ENCODE peak calls at places on chromosomes 4 and X, in ten cellular contexts. One of them, this sample, is unnamed.

GRCh38 chr4:77010841-77011354 is 61.3 kb downstream of the SEPTIN11 start:
- DNase-seq in ovary: no peak
- DNase-seq in BE2C: no peak
- DNase-seq in WERI-Rb-1: no peak
- DNase-seq in prostate gland: no peak
- DNase-seq in dorsolateral prefrontal cortex: no peak
- DNase-seq in AG10803: peak
- DNase-seq in NB4: no peak
- DNase-seq in WTC11: no peak
- DNase-seq in left ventricle myocardium inferior: no peak
- DNase-seq in this sample: no peak

GRCh38 chr4:102114118-102114630 is 231.1 kb downstream of the SLC39A8 start:
- DNase-seq in ovary: no peak
- DNase-seq in AG10803: no peak
- DNase-seq in prostate gland: no peak
- DNase-seq in WTC11: no peak
- DNase-seq in WERI-Rb-1: no peak
- DNase-seq in BE2C: no peak
- DNase-seq in NB4: no peak
- DNase-seq in left ventricle myocardium inferior: no peak
- DNase-seq in dorsolateral prefrontal cortex: no peak
- DNase-seq in this sample: no peak

GRCh38 chrX:72045552-72046277 is 86.0 kb downstream of the RTL5 start:
- DNase-seq in AG10803: no peak
- DNase-seq in NB4: no peak
- DNase-seq in left ventricle myocardium inferior: no peak
- DNase-seq in WERI-Rb-1: peak
- DNase-seq in BE2C: peak
- DNase-seq in ovary: no peak
- DNase-seq in prostate gland: peak
- DNase-seq in WTC11: peak
- DNase-seq in dorsolateral prefrontal cortex: no peak
- DNase-seq in this sample: no peak

GRCh38 chr4:169582203-169582602 is 30.2 kb downstream of the NEK1 start:
- DNase-seq in left ventricle myocardium inferior: no peak
- DNase-seq in dorsolateral prefrontal cortex: no peak
- DNase-seq in ovary: no peak
- DNase-seq in NB4: no peak
- DNase-seq in WERI-Rb-1: no peak
- DNase-seq in WTC11: no peak
- DNase-seq in AG10803: no peak
- DNase-seq in BE2C: no peak
- DNase-seq in prostate gland: no peak
- DNase-seq in this sample: no peak

GRCh38 chrX:118484216-118484903 is 11.3 kb upstream of the DOCK11 start:
- DNase-seq in WERI-Rb-1: no peak
- DNase-seq in dorsolateral prefrontal cortex: no peak
- DNase-seq in left ventricle myocardium inferior: no peak
- DNase-seq in ovary: no peak
- DNase-seq in NB4: no peak
- DNase-seq in WTC11: no peak
- DNase-seq in prostate gland: no peak
- DNase-seq in AG10803: no peak
- DNase-seq in BE2C: no peak
- DNase-seq in this sample: no peak

GRCh38 chrX:56728752-56729151 is 291 bp upstream of the NBDY start:
- DNase-seq in WERI-Rb-1: no peak
- DNase-seq in BE2C: peak
- DNase-seq in AG10803: no peak
- DNase-seq in ovary: no peak
- DNase-seq in WTC11: no peak
- DNase-seq in left ventricle myocardium inferior: no peak
- DNase-seq in dorsolateral prefrontal cortex: no peak
- DNase-seq in NB4: peak
- DNase-seq in prostate gland: peak
- DNase-seq in this sample: no peak

GRCh38 chr4:159600102-159600501 is 497.2 kb downstream of the RAPGEF2 start:
- DNase-seq in dorsolateral prefrontal cortex: no peak
- DNase-seq in NB4: no peak
- DNase-seq in AG10803: no peak
- DNase-seq in prostate gland: no peak
- DNase-seq in left ventricle myocardium inferior: no peak
- DNase-seq in WERI-Rb-1: no peak
- DNase-seq in ovary: no peak
- DNase-seq in WTC11: no peak
- DNase-seq in BE2C: no peak
- DNase-seq in this sample: no peak

GRCh38 chr4:155846929-155847328 is 19.1 kb downstream of the ASIC5 start:
- DNase-seq in ovary: no peak
- DNase-seq in NB4: no peak
- DNase-seq in prostate gland: no peak
- DNase-seq in BE2C: no peak
- DNase-seq in AG10803: no peak
- DNase-seq in WERI-Rb-1: no peak
- DNase-seq in dorsolateral prefrontal cortex: no peak
- DNase-seq in left ventricle myocardium inferior: no peak
- DNase-seq in WTC11: no peak
- DNase-seq in this sample: no peak

DNA sequence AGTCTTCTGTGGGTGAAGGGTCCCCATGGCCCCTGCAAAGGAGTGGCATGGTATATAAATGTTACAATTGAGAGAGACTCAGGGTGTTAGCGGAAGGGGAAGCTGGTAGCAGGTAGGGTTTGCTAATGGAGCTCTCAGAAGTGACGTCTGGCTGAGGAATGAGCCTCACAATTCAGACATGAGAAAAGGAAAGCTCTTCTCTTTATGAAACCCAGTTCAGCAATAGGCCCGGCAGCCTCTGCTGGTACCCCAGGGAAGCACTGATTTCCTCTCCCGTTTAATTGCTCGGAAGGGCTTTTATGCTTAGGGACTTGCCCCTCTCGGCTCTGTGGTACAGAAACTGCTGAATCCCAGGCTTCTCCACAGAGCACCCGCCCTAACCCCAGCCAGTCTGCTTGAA is 19.4 kb upstream of the AFAP1 start:
- DNase-seq in ovary: peak
- DNase-seq in WERI-Rb-1: no peak
- DNase-seq in prostate gland: no peak
- DNase-seq in AG10803: no peak
- DNase-seq in WTC11: no peak
- DNase-seq in dorsolateral prefrontal cortex: no peak
- DNase-seq in left ventricle myocardium inferior: no peak
- DNase-seq in NB4: no peak
- DNase-seq in BE2C: no peak
- DNase-seq in this sample: no peak
- TF ChIP-seq CTCF in ovary: no peak
- TF ChIP-seq CTCF in WERI-Rb-1: no peak
- TF ChIP-seq CTCF in prostate gland: no peak
- TF ChIP-seq CTCF in AG10803: no peak
- TF ChIP-seq CTCF in WTC11: no peak
- TF ChIP-seq CTCF in dorsolateral prefrontal cortex: no peak
- TF ChIP-seq CTCF in left ventricle myocardium inferior: no peak
- TF ChIP-seq CTCF in NB4: no peak
- TF ChIP-seq CTCF in BE2C: no peak
- TF ChIP-seq CTCF in this sample: no peak

GRCh38 chrX:63050225-63050624 is 300.9 kb downstream of the SPIN4 start:
- DNase-seq in dorsolateral prefrontal cortex: no peak
- DNase-seq in WERI-Rb-1: peak
- DNase-seq in AG10803: no peak
- DNase-seq in WTC11: no peak
- DNase-seq in ovary: no peak
- DNase-seq in prostate gland: no peak
- DNase-seq in BE2C: no peak
- DNase-seq in NB4: peak
- DNase-seq in left ventricle myocardium inferior: no peak
- DNase-seq in this sample: no peak
- TF ChIP-seq CTCF in dorsolateral prefrontal cortex: no peak
- TF ChIP-seq CTCF in WERI-Rb-1: peak
- TF ChIP-seq CTCF in AG10803: no peak
- TF ChIP-seq CTCF in WTC11: no peak
- TF ChIP-seq CTCF in ovary: no peak
- TF ChIP-seq CTCF in prostate gland: no peak
- TF ChIP-seq CTCF in BE2C: peak
- TF ChIP-seq CTCF in NB4: peak
- TF ChIP-seq CTCF in left ventricle myocardium inferior: no peak
- TF ChIP-seq CTCF in this sample: peak

DNA sequence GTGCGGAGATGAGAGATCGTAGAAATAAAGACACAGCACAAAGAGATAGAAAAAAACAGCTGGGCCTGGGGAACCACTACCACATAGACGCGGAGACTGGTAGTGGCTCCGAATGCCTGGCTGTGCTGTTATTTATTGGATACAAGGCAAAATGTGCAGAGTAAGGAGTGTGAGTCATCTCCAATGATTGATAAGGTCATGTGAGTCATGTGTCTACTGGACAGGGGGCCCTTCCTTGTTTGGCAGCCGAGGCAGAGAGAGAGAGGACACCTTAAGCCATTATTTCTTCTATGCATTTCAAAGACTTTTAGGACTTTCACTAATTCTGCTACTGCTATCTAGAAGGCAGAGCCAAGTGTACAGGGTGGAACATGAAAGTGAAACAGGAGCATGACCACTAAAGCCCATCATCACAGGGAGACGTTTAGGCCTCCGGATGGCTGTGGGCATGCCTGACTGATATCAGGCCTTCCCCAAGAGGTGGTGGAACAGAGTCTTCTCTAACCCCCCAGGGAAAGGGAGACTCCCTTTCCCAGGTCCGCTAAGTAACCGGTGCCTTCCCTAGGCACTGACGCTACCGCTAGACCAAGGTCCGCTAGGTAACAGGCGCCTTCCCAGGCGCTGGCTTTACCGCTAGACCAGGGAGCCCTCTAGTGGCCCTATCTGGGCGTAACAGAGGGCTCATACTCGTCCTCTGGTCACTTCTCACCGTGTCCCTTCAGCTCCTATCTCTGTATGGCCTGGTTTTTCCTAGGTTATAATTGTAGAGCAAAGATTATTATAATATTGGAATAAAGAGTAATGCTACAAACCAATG is 921.5 kb upstream of the PCDH10 start:
- DNase-seq in WTC11: peak
- DNase-seq in prostate gland: no peak
- DNase-seq in AG10803: peak
- DNase-seq in WERI-Rb-1: peak
- DNase-seq in NB4: peak
- DNase-seq in dorsolateral prefrontal cortex: no peak
- DNase-seq in left ventricle myocardium inferior: no peak
- DNase-seq in ovary: no peak
- DNase-seq in BE2C: peak
- DNase-seq in this sample: peak
- TF ChIP-seq CTCF in WTC11: peak
- TF ChIP-seq CTCF in prostate gland: no peak
- TF ChIP-seq CTCF in AG10803: peak
- TF ChIP-seq CTCF in WERI-Rb-1: peak
- TF ChIP-seq CTCF in NB4: peak
- TF ChIP-seq CTCF in dorsolateral prefrontal cortex: no peak
- TF ChIP-seq CTCF in left ventricle myocardium inferior: peak
- TF ChIP-seq CTCF in ovary: no peak
- TF ChIP-seq CTCF in BE2C: peak
- TF ChIP-seq CTCF in this sample: peak

GRCh38 chr4:55172694-55173287 is 47.4 kb upstream of the KDR start:
- DNase-seq in WERI-Rb-1: no peak
- DNase-seq in NB4: no peak
- DNase-seq in dorsolateral prefrontal cortex: no peak
- DNase-seq in prostate gland: no peak
- DNase-seq in ovary: no peak
- DNase-seq in AG10803: no peak
- DNase-seq in left ventricle myocardium inferior: peak
- DNase-seq in BE2C: no peak
- DNase-seq in WTC11: no peak
- DNase-seq in this sample: no peak
- TF ChIP-seq CTCF in WERI-Rb-1: no peak
- TF ChIP-seq CTCF in NB4: no peak
- TF ChIP-seq CTCF in dorsolateral prefrontal cortex: no peak
- TF ChIP-seq CTCF in prostate gland: no peak
- TF ChIP-seq CTCF in ovary: no peak
- TF ChIP-seq CTCF in AG10803: no peak
- TF ChIP-seq CTCF in left ventricle myocardium inferior: no peak
- TF ChIP-seq CTCF in BE2C: no peak
- TF ChIP-seq CTCF in WTC11: no peak
- TF ChIP-seq CTCF in this sample: no peak

DNA sequence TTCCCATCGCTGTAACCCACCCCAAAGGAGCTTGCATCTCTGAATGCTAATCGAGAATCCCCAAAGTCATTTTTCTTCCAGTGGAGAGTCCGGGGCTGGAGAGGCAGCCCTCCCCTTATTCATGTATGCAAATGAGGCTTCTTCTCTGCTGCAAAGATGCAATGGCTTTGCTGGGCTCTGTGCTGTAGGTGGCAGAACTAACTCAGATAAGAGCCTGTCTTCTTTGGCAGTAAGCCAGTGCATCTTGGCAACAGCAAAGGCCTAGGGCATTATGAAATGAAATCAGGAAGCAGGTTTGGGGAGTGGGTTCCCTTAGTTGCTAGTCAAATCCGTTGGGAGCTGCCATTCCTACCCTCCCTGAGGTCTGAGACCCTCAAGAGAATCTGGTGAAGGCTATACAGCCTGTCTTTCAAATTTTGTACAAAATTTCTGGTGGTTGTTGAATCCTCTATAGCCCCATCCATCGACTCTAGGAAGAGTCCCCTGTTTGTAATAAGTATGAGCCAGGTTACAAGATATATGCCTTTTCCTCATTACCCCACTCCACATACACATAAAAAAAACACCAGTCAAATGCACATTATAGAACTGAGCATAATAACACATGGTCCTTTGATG is 290.6 kb upstream of the TAPT1 start:
- DNase-seq in WERI-Rb-1: peak
- DNase-seq in AG10803: peak
- DNase-seq in prostate gland: peak
- DNase-seq in dorsolateral prefrontal cortex: peak
- DNase-seq in left ventricle myocardium inferior: no peak
- DNase-seq in NB4: peak
- DNase-seq in BE2C: peak
- DNase-seq in ovary: peak
- DNase-seq in WTC11: peak
- DNase-seq in this sample: peak
- TF ChIP-seq CTCF in WERI-Rb-1: peak
- TF ChIP-seq CTCF in AG10803: peak
- TF ChIP-seq CTCF in prostate gland: peak
- TF ChIP-seq CTCF in dorsolateral prefrontal cortex: peak
- TF ChIP-seq CTCF in left ventricle myocardium inferior: peak
- TF ChIP-seq CTCF in NB4: no peak
- TF ChIP-seq CTCF in BE2C: peak
- TF ChIP-seq CTCF in ovary: no peak
- TF ChIP-seq CTCF in WTC11: no peak
- TF ChIP-seq CTCF in this sample: no peak

GRCh38 chr4:20305976-20306375 is 54.3 kb downstream of the SLIT2 start:
- DNase-seq in WTC11: no peak
- DNase-seq in NB4: peak
- DNase-seq in dorsolateral prefrontal cortex: no peak
- DNase-seq in WERI-Rb-1: peak
- DNase-seq in ovary: no peak
- DNase-seq in AG10803: peak
- DNase-seq in left ventricle myocardium inferior: no peak
- DNase-seq in prostate gland: no peak
- DNase-seq in BE2C: peak
- DNase-seq in this sample: no peak
- TF ChIP-seq CTCF in WTC11: no peak
- TF ChIP-seq CTCF in NB4: no peak
- TF ChIP-seq CTCF in dorsolateral prefrontal cortex: peak
- TF ChIP-seq CTCF in WERI-Rb-1: peak
- TF ChIP-seq CTCF in ovary: no peak
- TF ChIP-seq CTCF in AG10803: peak
- TF ChIP-seq CTCF in left ventricle myocardium inferior: no peak
- TF ChIP-seq CTCF in prostate gland: peak
- TF ChIP-seq CTCF in BE2C: peak
- TF ChIP-seq CTCF in this sample: no peak

This sample was measured in mesothelial cell of epicardium.